ENCODE peak calls at places on chromosomes 5 and 9, in four cellular contexts. G is activated CD4-positive, alpha-beta memory T cell treated with anti-CD3 and anti-CD28 coated beads, Interleukin-2, amount 10 ng/mL, durations not matched to agents 7 days and 5 days; B is small intestine; J is A172. M is an unnamed sample.

GRCh38 chr5:166618555-166618954 is 1672.9 kb upstream of the WWC1 start:
- DNase-seq in J (no peak), G (no peak), B (no peak), M (no peak)

GRCh38 chr9:742914-743594 is 98.4 kb upstream of the DMRT1 start:
- DNase-seq in J (no peak), B (no peak), G (no peak), M (no peak)

GRCh38 chr5:40616791-40617190 is 62.9 kb upstream of the PTGER4 start:
- DNase-seq in B (no peak), J (no peak), G (no peak), M (no peak)

GRCh38 chr5:141868541-141868940 is 9.7 kb downstream of the PCDH1 start:
- DNase-seq in G (no peak), J (no peak), B (no peak), M (no peak)

GRCh38 chr5:6774673-6775327 is 61.6 kb downstream of the TENT4A start:
- DNase-seq in J (no peak), G (no peak), B (no peak), M (no peak)

GRCh38 chr5:132363431-132364112 is 5.9 kb upstream of the SLC22A5 start:
- DNase-seq in G (no peak), B (peak; percentile 69), J (peak; percentile 93), M (no peak)

GRCh38 chr5:137778772-137779564 is 24.8 kb upstream of the HNRNPA0 start:
- DNase-seq in G (no peak), J (peak; percentile 35), B (peak; percentile 51), M (no peak)

GRCh38 chr5:16903480-16904300 is 32.4 kb downstream of the MYO10 start:
- DNase-seq in G (no peak), B (no peak), J (no peak), M (no peak)

M was measured in testis.